ENCODE peak calls at places on chromosomes 13 and 19, in five cellular contexts. V is activated naive CD8-positive, alpha-beta T cell treated with anti-CD3 and anti-CD28 coated beads for 36 hours; K is AML-193; L is MCF 10A; Y is cardiac fibroblast. N is an unnamed sample.

GRCh38 chr13:45954861-45955595 is 97.5 kb downstream of the ZC3H13 start:
- DNase-seq in V (no peak), K (no peak), L (no peak), Y (peak; percentile 18), N (no peak)

GRCh38 chr19:1285737-1286360 is at the start of gene EFNA2:
- DNase-seq in V (no peak), K (no peak), L (no peak), Y (no peak), N (no peak)

GRCh38 chr19:32345261-32346207 is at the start of gene ZNF507:
- DNase-seq in V (peak; percentile 87), K (no peak), L (peak; percentile 82), Y (peak; percentile 78), N (peak; percentile 70)

GRCh38 chr13:91356919-91357612 is 9.6 kb downstream of the MIR17HG start:
- DNase-seq in V (no peak), K (no peak), L (no peak), Y (no peak), N (no peak)

GRCh38 chr19:48963371-48964204 is 1.5 kb upstream of the FTL start:
- DNase-seq in V (peak; percentile 82), K (no peak), L (peak; percentile 54), Y (peak; percentile 79), N (peak; percentile 60)

GRCh38 chr13:35882722-35883497 is 248.3 kb downstream of the DCLK1 start:
- DNase-seq in V (no peak), K (no peak), L (peak; percentile 6), Y (no peak), N (no peak)

GRCh38 chr19:53621885-53622710 is 9.7 kb upstream of the DPRX start:
- DNase-seq in V (no peak), K (no peak), L (no peak), Y (peak; percentile 1), N (no peak)

GRCh38 chr13:93460005-93460404 is 233.4 kb downstream of the GPC6 start:
- DNase-seq in V (no peak), K (no peak), L (no peak), Y (no peak), N (no peak)

GRCh38 chr19:2290441-2291184 is 8.6 kb upstream of the PEAK3 start:
- DNase-seq in V (no peak), K (no peak), L (no peak), Y (no peak), N (no peak)

GRCh38 chr13:18943273-18943672 is 238.4 kb downstream of the TUBA3C start:
- DNase-seq in V (no peak), K (no peak), L (no peak), Y (no peak), N (no peak)

GRCh38 chr19:23788415-23788814 is 29.7 kb upstream of the ZNF681 start:
- DNase-seq in V (no peak), K (no peak), L (no peak), Y (no peak), N (no peak)

GRCh38 chr13:48412100-48412556 is 785 bp downstream of the LPAR6 start:
- DNase-seq in V (no peak), K (peak; percentile 27), L (peak; percentile 43), Y (no peak), N (no peak)

GRCh38 chr13:70080030-70080429 is 27.6 kb upstream of the ATXN8OS start:
- DNase-seq in V (no peak), K (no peak), L (no peak), Y (no peak), N (no peak)

GRCh38 chr13:43054803-43055802 is 31.7 kb downstream of the DNAJC15 start:
- DNase-seq in V (peak; percentile 11), K (no peak), L (peak; percentile 45), Y (peak; percentile 84), N (peak; percentile 5)

GRCh38 chr19:32460476-32460875 is 54.9 kb downstream of the DPY19L3 start:
- DNase-seq in V (no peak), K (no peak), L (no peak), Y (no peak), N (no peak)

GRCh38 chr19:4357095-4357797 is 13.9 kb downstream of the MPND start:
- DNase-seq in V (no peak), K (no peak), L (no peak), Y (no peak), N (no peak)

GRCh38 chr19:38856813-38857212 is 7.0 kb upstream of the HNRNPL start:
- DNase-seq in V (no peak), K (no peak), L (no peak), Y (no peak), N (no peak)